ENCODE peak calls at places on chromosomes 11 and 22, in five cellular contexts. One of them, this sample, is unnamed.

GRCh38 chr11:126317681-126318641 is 14.1 kb downstream of the DCPS start:
- DNase-seq in H9: no peak
- DNase-seq in heart left ventricle: peak
- DNase-seq in stimulated activated CD4-positive, alpha-beta T cell treated with anti-CD3 and anti-CD28 coated beads, Interleukin-15, amount 100 ng/mL, for 24 hours: peak
- DNase-seq in GOT3: no peak
- DNase-seq in this sample: peak

GRCh38 chr22:42192547-42192946 is 61.9 kb upstream of the CYP2D6 start:
- DNase-seq in heart left ventricle: no peak
- DNase-seq in GOT3: no peak
- DNase-seq in H9: no peak
- DNase-seq in stimulated activated CD4-positive, alpha-beta T cell treated with anti-CD3 and anti-CD28 coated beads, Interleukin-15, amount 100 ng/mL, for 24 hours: no peak
- DNase-seq in this sample: no peak

GRCh38 chr11:34790620-34791019 is 125.6 kb downstream of the APIP start:
- DNase-seq in H9: no peak
- DNase-seq in heart left ventricle: no peak
- DNase-seq in GOT3: no peak
- DNase-seq in stimulated activated CD4-positive, alpha-beta T cell treated with anti-CD3 and anti-CD28 coated beads, Interleukin-15, amount 100 ng/mL, for 24 hours: no peak
- DNase-seq in this sample: no peak

GRCh38 chr22:47307326-47307725 is 544.9 kb downstream of the TBC1D22A start:
- DNase-seq in heart left ventricle: peak
- DNase-seq in H9: no peak
- DNase-seq in GOT3: no peak
- DNase-seq in stimulated activated CD4-positive, alpha-beta T cell treated with anti-CD3 and anti-CD28 coated beads, Interleukin-15, amount 100 ng/mL, for 24 hours: no peak
- DNase-seq in this sample: no peak

GRCh38 chr22:44063462-44064371 is 39.6 kb downstream of the PARVB start:
- DNase-seq in H9: no peak
- DNase-seq in GOT3: no peak
- DNase-seq in stimulated activated CD4-positive, alpha-beta T cell treated with anti-CD3 and anti-CD28 coated beads, Interleukin-15, amount 100 ng/mL, for 24 hours: no peak
- DNase-seq in heart left ventricle: no peak
- DNase-seq in this sample: no peak

GRCh38 chr22:43654271-43654670 is 157.8 kb downstream of the EFCAB6 start:
- DNase-seq in H9: no peak
- DNase-seq in heart left ventricle: no peak
- DNase-seq in stimulated activated CD4-positive, alpha-beta T cell treated with anti-CD3 and anti-CD28 coated beads, Interleukin-15, amount 100 ng/mL, for 24 hours: no peak
- DNase-seq in GOT3: no peak
- DNase-seq in this sample: no peak

GRCh38 chr11:96307748-96308133 is 35.3 kb downstream of the MAML2 start:
- DNase-seq in H9: no peak
- DNase-seq in heart left ventricle: no peak
- DNase-seq in stimulated activated CD4-positive, alpha-beta T cell treated with anti-CD3 and anti-CD28 coated beads, Interleukin-15, amount 100 ng/mL, for 24 hours: no peak
- DNase-seq in GOT3: no peak
- DNase-seq in this sample: no peak

GRCh38 chr11:42595856-42596255 is 715.9 kb upstream of the API5 start:
- DNase-seq in GOT3: no peak
- DNase-seq in stimulated activated CD4-positive, alpha-beta T cell treated with anti-CD3 and anti-CD28 coated beads, Interleukin-15, amount 100 ng/mL, for 24 hours: no peak
- DNase-seq in heart left ventricle: no peak
- DNase-seq in H9: no peak
- DNase-seq in this sample: no peak

GRCh38 chr11:43737194-43737575 is 56.6 kb downstream of the HSD17B12 start:
- DNase-seq in GOT3: no peak
- DNase-seq in heart left ventricle: no peak
- DNase-seq in stimulated activated CD4-positive, alpha-beta T cell treated with anti-CD3 and anti-CD28 coated beads, Interleukin-15, amount 100 ng/mL, for 24 hours: no peak
- DNase-seq in H9: no peak
- DNase-seq in this sample: no peak

GRCh38 chr11:31883435-31883834 is 72.3 kb upstream of the PAX6 start:
- DNase-seq in stimulated activated CD4-positive, alpha-beta T cell treated with anti-CD3 and anti-CD28 coated beads, Interleukin-15, amount 100 ng/mL, for 24 hours: no peak
- DNase-seq in H9: no peak
- DNase-seq in heart left ventricle: no peak
- DNase-seq in GOT3: no peak
- DNase-seq in this sample: no peak

GRCh38 chr22:49590851-49591445 is 236.7 kb downstream of the BRD1 start:
- DNase-seq in stimulated activated CD4-positive, alpha-beta T cell treated with anti-CD3 and anti-CD28 coated beads, Interleukin-15, amount 100 ng/mL, for 24 hours: no peak
- DNase-seq in heart left ventricle: no peak
- DNase-seq in GOT3: no peak
- DNase-seq in H9: no peak
- DNase-seq in this sample: no peak

GRCh38 chr22:21102659-21103267 is 57.0 kb downstream of the LRRC74B start:
- DNase-seq in GOT3: no peak
- DNase-seq in stimulated activated CD4-positive, alpha-beta T cell treated with anti-CD3 and anti-CD28 coated beads, Interleukin-15, amount 100 ng/mL, for 24 hours: peak
- DNase-seq in heart left ventricle: peak
- DNase-seq in H9: peak
- DNase-seq in this sample: peak